ENCODE peak calls at places on chromosomes 7 and 10, in nine cellular contexts. M is aorta; P is Caco-2; A is endothelial cell of umbilical vein; B is PC-9; I is stomach; L is CD8-positive, alpha-beta T cell; X is endodermal cell; J is esophagus squamous epithelium. G is an unnamed sample.

GRCh38 chr7:14754631-14755030 is 147.9 kb downstream of the DGKB start:
- DNase-seq in M (no peak), P (no peak), A (peak; percentile 67), B (no peak), I (no peak), L (no peak), X (no peak), J (no peak), G (peak; percentile 84)

GRCh38 chr10:127962205-127962604 is 55.3 kb downstream of the PTPRE start:
- DNase-seq in M (no peak), P (no peak), A (no peak), B (no peak), I (no peak), L (no peak), X (no peak), J (no peak), G (no peak)

GRCh38 chr10:87503892-87504291 is 801 bp upstream of the MINPP1 start:
- DNase-seq in M (no peak), P (no peak), A (peak; percentile 5), B (no peak), I (no peak), L (no peak), X (no peak), J (no peak), G (peak; percentile 45)

GRCh38 chr10:98446121-98446655 is 547 bp downstream of the HPS1 start:
- DNase-seq in M (no peak), P (peak; percentile 37), A (peak; percentile 36), B (peak; percentile 34), I (peak; percentile 35), L (peak; percentile 22), X (peak; percentile 80), J (no peak), G (peak; percentile 18)

GRCh38 chr7:91556956-91557650 is 292.9 kb downstream of the FZD1 start:
- DNase-seq in M (no peak), P (no peak), A (no peak), B (no peak), I (no peak), L (no peak), X (no peak), J (no peak), G (peak; percentile 90)

GRCh38 chr10:122327237-122328206 is 47.0 kb upstream of the PLEKHA1 start:
- DNase-seq in M (no peak), P (no peak), A (no peak), B (no peak), I (no peak), L (no peak), X (no peak), J (no peak), G (no peak)

GRCh38 chr7:76086070-76086469 is 38.2 kb downstream of the MDH2 start:
- DNase-seq in M (no peak), P (no peak), A (peak; percentile 49), B (peak; percentile 51), I (no peak), L (no peak), X (no peak), J (no peak), G (peak; percentile 94)

GRCh38 chr7:132755538-132756481 is 179.5 kb upstream of the PLXNA4 start:
- DNase-seq in M (no peak), P (no peak), A (peak; percentile 18), B (no peak), I (no peak), L (no peak), X (no peak), J (no peak), G (no peak)

GRCh38 chr10:114694735-114695134 is 36.7 kb upstream of the ABLIM1 start:
- DNase-seq in M (no peak), P (peak; percentile 69), A (peak; percentile 62), B (no peak), I (peak; percentile 42), L (no peak), X (peak; percentile 89), J (no peak), G (no peak)

GRCh38 chr7:80809545-80809944 is 109.3 kb downstream of the SEMA3C start:
- DNase-seq in M (no peak), P (no peak), A (no peak), B (no peak), I (no peak), L (no peak), X (no peak), J (no peak), G (no peak)

GRCh38 chr7:31882187-31882586 is 188.0 kb downstream of the PDE1C start:
- DNase-seq in M (peak; percentile 74), P (no peak), A (no peak), B (no peak), I (no peak), L (no peak), X (peak; percentile 57), J (no peak), G (no peak)

GRCh38 chr7:78543976-78544375 is 745.4 kb downstream of the PHTF2 start:
- DNase-seq in M (no peak), P (no peak), A (no peak), B (no peak), I (no peak), L (no peak), X (no peak), J (no peak), G (no peak)

GRCh38 chr7:94656925-94657731 is 1.2 kb upstream of the SGCE start:
- DNase-seq in M (no peak), P (peak; percentile 50), A (peak; percentile 55), B (no peak), I (no peak), L (no peak), X (peak; percentile 63), J (no peak), G (peak; percentile 34)

GRCh38 chr7:28200598-28200997 is 20.0 kb upstream of the JAZF1 start:
- DNase-seq in M (no peak), P (no peak), A (no peak), B (no peak), I (no peak), L (no peak), X (no peak), J (no peak), G (no peak)

GRCh38 chr10:62443866-62444265 is 69.7 kb downstream of the ZNF365 start:
- DNase-seq in M (no peak), P (no peak), A (peak; percentile 61), B (no peak), I (no peak), L (no peak), X (no peak), J (no peak), G (no peak)

GRCh38 chr7:143906176-143906575 is 4.2 kb upstream of the TCAF1 start:
- DNase-seq in M (no peak), P (no peak), A (no peak), B (no peak), I (no peak), L (no peak), X (no peak), J (no peak), G (no peak)

GRCh38 chr7:138902156-138902555 is 79.0 kb downstream of the KIAA1549 start:
- DNase-seq in M (no peak), P (no peak), A (no peak), B (no peak), I (no peak), L (no peak), X (no peak), J (no peak), G (no peak)
- H3K36me3 ChIP-seq in M (no peaks in the 10 kb centered on the region), P (no peaks in the 10 kb centered on the region), A (no peaks in the 10 kb centered on the region), B (peaks cover 18% of the 10 kb centered on the region), I (peaks cover 25% of the 10 kb centered on the region), L (no peaks in the 10 kb centered on the region), X (peaks cover 57% of the 10 kb centered on the region), J (no peaks in the 10 kb centered on the region), G (no peaks in the 10 kb centered on the region)

DNA sequence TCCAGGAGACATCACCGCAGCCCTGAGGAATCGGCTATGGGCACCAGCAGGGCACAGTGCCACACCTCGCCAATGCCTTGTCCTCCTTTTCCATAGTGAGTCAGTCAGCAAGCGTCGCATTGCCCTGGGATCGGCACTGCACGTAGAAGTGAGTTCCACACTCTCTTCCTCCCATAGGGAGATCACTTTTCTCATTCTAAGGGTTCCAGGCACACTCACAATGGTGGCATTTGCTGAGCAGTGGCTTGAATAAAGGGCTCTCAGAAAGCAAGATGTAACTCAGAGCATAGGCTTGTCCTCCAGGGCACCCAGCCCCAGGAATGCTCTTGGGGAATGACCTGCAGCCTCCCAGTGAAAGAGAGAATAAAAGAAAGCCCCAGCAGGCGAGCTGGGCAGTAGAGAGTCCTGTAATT is 1.1 kb upstream of the VIM start:
- DNase-seq in M (peak; percentile 82), P (no peak), A (no peak), B (no peak), I (no peak), L (no peak), X (peak; percentile 62), J (no peak), G (no peak)
- H3K4me3 ChIP-seq in M (peak overlapping the region; percentile 39), P (no peak overlapping the region), A (peak overlapping the region; percentile 83), B (no peak overlapping the region), I (peak overlapping the region; percentile 85), L (peak overlapping the region; percentile 81), X (no peak overlapping the region), J (no peak overlapping the region), G (no peak overlapping the region)

GRCh38 chr7:70741666-70742065 is 390.3 kb upstream of the GALNT17 start:
- DNase-seq in M (no peak), P (no peak), A (no peak), B (no peak), I (no peak), L (no peak), X (no peak), J (no peak), G (no peak)

GRCh38 chr7:70749831-70750230 is 382.1 kb upstream of the GALNT17 start:
- DNase-seq in M (no peak), P (no peak), A (no peak), B (no peak), I (no peak), L (no peak), X (no peak), J (no peak), G (no peak)

GRCh38 chr7:70743531-70743930 is 388.4 kb upstream of the GALNT17 start:
- DNase-seq in M (no peak), P (no peak), A (no peak), B (no peak), I (no peak), L (no peak), X (no peak), J (no peak), G (no peak)

GRCh38 chr7:70739646-70740045 is 392.3 kb upstream of the GALNT17 start:
- DNase-seq in M (no peak), P (no peak), A (no peak), B (no peak), I (no peak), L (no peak), X (no peak), J (no peak), G (no peak)

DNA sequence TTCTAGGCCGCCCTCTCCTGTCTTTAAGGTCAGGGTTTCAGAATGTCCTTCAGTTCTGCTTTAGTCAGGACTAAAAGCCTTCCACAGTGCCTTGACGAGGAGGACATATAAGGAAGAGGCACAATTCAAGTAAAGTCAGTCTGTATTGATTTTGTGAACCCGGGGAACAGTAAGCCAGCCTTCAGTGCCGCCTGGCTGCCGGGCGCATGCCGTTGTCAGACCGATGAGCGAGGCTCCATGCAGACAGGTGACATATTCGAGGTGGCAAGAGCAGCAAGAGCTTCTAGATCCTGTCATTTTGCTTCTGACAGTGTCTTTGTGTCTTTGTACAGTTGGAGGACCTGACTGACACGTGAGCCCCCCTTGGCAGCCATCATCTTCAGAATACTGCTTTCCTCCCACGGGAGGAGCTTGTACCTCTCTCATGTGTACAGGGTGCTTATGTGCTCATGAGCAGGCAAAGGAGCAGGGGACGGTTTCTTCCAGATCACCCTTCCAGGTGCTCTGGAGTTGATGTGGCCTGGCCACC is 387.5 kb upstream of the GALNT17 start:
- DNase-seq in M (peak; percentile 48), P (no peak), A (no peak), B (no peak), I (no peak), L (no peak), X (no peak), J (no peak), G (no peak)
- H3K36me3 ChIP-seq in M (no peaks in the 10 kb centered on the region), P (no peaks in the 10 kb centered on the region), A (no peaks in the 10 kb centered on the region), B (no peaks in the 10 kb centered on the region), I (no peaks in the 10 kb centered on the region), L (no peaks in the 10 kb centered on the region), X (peaks cover 26% of the 10 kb centered on the region), J (no peaks in the 10 kb centered on the region), G (no peaks in the 10 kb centered on the region)

GRCh38 chr7:46812047-46812672 is 769.8 kb downstream of the TNS3 start:
- DNase-seq in M (no peak), P (no peak), A (no peak), B (no peak), I (no peak), L (no peak), X (no peak), J (no peak), G (no peak)
- H3K4me3 ChIP-seq in M (no peak overlapping the region), P (no peak overlapping the region), A (no peak overlapping the region), B (no peak overlapping the region), I (no peak overlapping the region), L (no peak overlapping the region), X (no peak overlapping the region), J (no peak overlapping the region), G (no peak overlapping the region)